ENCODE peak calls at places on chromosomes 3 and 15, in ten cellular contexts. A is right cardiac atrium; C is tibial nerve; Z is lung; T is IMR-90; J is endodermal cell; E is CD8-positive, alpha-beta T cell; L is HL-60; P is adipocyte; X is K562. F is an unnamed sample.

GRCh38 chr15:96337354-96337990 is 7.0 kb downstream of the NR2F2 start:
- DNase-seq in A (no peak), C (no peak), Z (no peak), T (no peak), J (no peak), E (no peak), L (no peak), P (no peak), X (no peak), F (peak; percentile 66)

GRCh38 chr3:167483708-167484475 is 10.1 kb upstream of the SERPINI2 start:
- DNase-seq in A (no peak), C (no peak), Z (no peak), T (no peak), J (no peak), E (no peak), L (no peak), P (no peak), X (no peak), F (no peak)

GRCh38 chr15:38002883-38003477 is 68.5 kb downstream of the TMCO5A start:
- DNase-seq in A (peak; percentile 82), C (no peak), Z (peak; percentile 68), T (peak; percentile 84), J (peak; percentile 89), E (no peak), L (peak; percentile 46), P (peak; percentile 77), X (no peak), F (no peak)

GRCh38 chr3:159819676-159820075 is 169.0 kb upstream of the IL12A start:
- DNase-seq in A (no peak), C (no peak), Z (no peak), T (no peak), J (no peak), E (no peak), L (no peak), P (no peak), X (no peak), F (no peak)

GRCh38 chr3:110413807-110414748 is 657.5 kb upstream of the NECTIN3 start:
- DNase-seq in A (no peak), C (no peak), Z (no peak), T (peak; percentile 84), J (no peak), E (no peak), L (no peak), P (peak; percentile 79), X (no peak), F (no peak)

GRCh38 chr3:31103623-31104180 is 209.2 kb upstream of the GADL1 start:
- DNase-seq in A (no peak), C (no peak), Z (no peak), T (no peak), J (peak; percentile 60), E (no peak), L (no peak), P (no peak), X (no peak), F (no peak)

GRCh38 chr15:70508561-70509281 is 254.6 kb downstream of the UACA start:
- DNase-seq in A (no peak), C (no peak), Z (no peak), T (peak; percentile 88), J (no peak), E (no peak), L (no peak), P (peak; percentile 87), X (no peak), F (no peak)

GRCh38 chr3:175108613-175109151 is 249.5 kb downstream of the NAALADL2 start:
- DNase-seq in A (no peak), C (no peak), Z (no peak), T (no peak), J (no peak), E (no peak), L (no peak), P (no peak), X (no peak), F (no peak)

GRCh38 chr3:69085543-69086132 is 901 bp downstream of the ARL6IP5 start:
- DNase-seq in A (no peak), C (no peak), Z (no peak), T (no peak), J (peak; percentile 68), E (no peak), L (peak; percentile 26), P (no peak), X (no peak), F (no peak)

GRCh38 chr3:183281126-183281797 is 28.2 kb downstream of the B3GNT5 start:
- DNase-seq in A (no peak), C (no peak), Z (no peak), T (no peak), J (no peak), E (no peak), L (no peak), P (no peak), X (no peak), F (no peak)

GRCh38 chr3:17089314-17089700 is 204.6 kb downstream of the PLCL2 start:
- DNase-seq in A (no peak), C (no peak), Z (no peak), T (no peak), J (no peak), E (no peak), L (no peak), P (peak; percentile 26), X (no peak), F (no peak)

GRCh38 chr3:67384790-67385397 is 269.5 kb downstream of the SUCLG2 start:
- DNase-seq in A (peak; percentile 34), C (no peak), Z (no peak), T (peak; percentile 50), J (peak; percentile 90), E (peak; percentile 38), L (peak; percentile 63), P (peak; percentile 22), X (peak; percentile 39), F (no peak)

GRCh38 chr3:111284485-111285187 is 213.0 kb downstream of the NECTIN3 start:
- DNase-seq in A (no peak), C (no peak), Z (no peak), T (no peak), J (no peak), E (no peak), L (no peak), P (no peak), X (no peak), F (no peak)

GRCh38 chr3:65979152-65979551 is 59.6 kb downstream of the MAGI1 start:
- DNase-seq in A (peak; percentile 53), C (no peak), Z (no peak), T (peak; percentile 80), J (no peak), E (no peak), L (no peak), P (no peak), X (no peak), F (no peak)

GRCh38 chr3:161035711-161036110 is 69.4 kb downstream of the B3GALNT1 start:
- DNase-seq in A (no peak), C (no peak), Z (no peak), T (no peak), J (no peak), E (no peak), L (peak; percentile 60), P (peak; percentile 93), X (no peak), F (no peak)

GRCh38 chr3:146747051-146747450 is 141.9 kb upstream of the PLSCR5 start:
- DNase-seq in A (no peak), C (no peak), Z (no peak), T (no peak), J (no peak), E (no peak), L (no peak), P (no peak), X (no peak), F (no peak)
- H3K27me3 ChIP-seq in A (no peaks in the 10 kb centered on the region), C (no peaks in the 10 kb centered on the region), Z (no peaks in the 10 kb centered on the region), T (no peaks in the 10 kb centered on the region), J (no peaks in the 10 kb centered on the region), E (no peaks in the 10 kb centered on the region), L (no peaks in the 10 kb centered on the region), P (no peaks in the 10 kb centered on the region), X (no peaks in the 10 kb centered on the region), F (no peaks in the 10 kb centered on the region)

GRCh38 chr3:122188758-122189157 is 5.3 kb downstream of the CASR start:
- DNase-seq in A (no peak), C (no peak), Z (no peak), T (no peak), J (no peak), E (no peak), L (no peak), P (no peak), X (no peak), F (no peak)

GRCh38 chr3:122184591-122184929 is 1.1 kb downstream of the CASR start:
- DNase-seq in A (no peak), C (no peak), Z (no peak), T (no peak), J (no peak), E (no peak), L (no peak), P (no peak), X (no peak), F (no peak)

GRCh38 chr3:122190525-122190924 is 7.1 kb downstream of the CASR start:
- DNase-seq in A (no peak), C (no peak), Z (no peak), T (no peak), J (no peak), E (no peak), L (no peak), P (no peak), X (no peak), F (no peak)

GRCh38 chr3:122186372-122186771 is 2.9 kb downstream of the CASR start:
- DNase-seq in A (no peak), C (no peak), Z (no peak), T (no peak), J (no peak), E (no peak), L (no peak), P (no peak), X (no peak), F (no peak)

DNA sequence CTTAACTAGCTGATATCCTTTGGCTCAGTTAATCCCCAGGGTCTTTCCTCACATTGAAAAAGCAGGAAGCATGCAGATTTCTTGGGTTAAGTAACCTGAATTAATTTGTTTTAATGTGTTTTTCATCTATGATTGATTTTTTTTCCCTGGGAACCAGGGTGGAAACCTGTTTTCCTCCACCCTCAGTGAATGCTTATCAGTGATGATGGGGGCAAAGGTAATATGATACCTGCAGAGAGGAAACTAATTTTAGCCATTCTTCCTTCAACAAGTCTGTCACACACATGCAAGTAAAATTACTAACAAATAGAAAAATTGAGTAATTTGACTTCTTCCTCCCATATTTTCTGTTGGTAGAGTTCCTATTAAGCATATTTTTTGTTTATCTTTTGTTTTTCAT is 5.9 kb downstream of the CASR start:
- DNase-seq in A (no peak), C (no peak), Z (no peak), T (no peak), J (no peak), E (no peak), L (no peak), P (no peak), X (no peak), F (no peak)
- H3K27me3 ChIP-seq in A (no peaks in the 10 kb centered on the region), C (peaks cover 15% of the 10 kb centered on the region), Z (no peaks in the 10 kb centered on the region), T (peaks cover 14% of the 10 kb centered on the region), J (peaks cover 46% of the 10 kb centered on the region), E (no peaks in the 10 kb centered on the region), L (no peaks in the 10 kb centered on the region), P (peaks cover 16% of the 10 kb centered on the region), X (no peaks in the 10 kb centered on the region), F (peaks cover 15% of the 10 kb centered on the region)

GRCh38 chr15:89363770-89364169 is 29.1 kb upstream of the POLG start:
- DNase-seq in A (no peak), C (no peak), Z (no peak), T (no peak), J (no peak), E (no peak), L (no peak), P (no peak), X (no peak), F (no peak)
- H3K27me3 ChIP-seq in A (no peaks in the 10 kb centered on the region), C (peaks cover 100% of the 10 kb centered on the region), Z (peaks cover 38% of the 10 kb centered on the region), T (peaks cover 92% of the 10 kb centered on the region), J (peaks cover 100% of the 10 kb centered on the region), E (peaks cover 74% of the 10 kb centered on the region), L (peaks cover 62% of the 10 kb centered on the region), P (peaks cover 87% of the 10 kb centered on the region), X (peaks cover 64% of the 10 kb centered on the region), F (peaks cover 100% of the 10 kb centered on the region)

GRCh38 chr3:37687966-37688365 is 173.7 kb upstream of the CTDSPL start:
- DNase-seq in A (no peak), C (no peak), Z (no peak), T (no peak), J (no peak), E (no peak), L (no peak), P (no peak), X (no peak), F (no peak)
- H3K27me3 ChIP-seq in A (no peaks in the 10 kb centered on the region), C (no peaks in the 10 kb centered on the region), Z (no peaks in the 10 kb centered on the region), T (peaks cover 10% of the 10 kb centered on the region), J (no peaks in the 10 kb centered on the region), E (no peaks in the 10 kb centered on the region), L (peaks cover 4% of the 10 kb centered on the region), P (peaks cover 4% of the 10 kb centered on the region), X (peaks cover 11% of the 10 kb centered on the region), F (no peaks in the 10 kb centered on the region)

F was measured in esophagus muscularis mucosa.